ENCODE peak calls at places on chromosomes 3 and 15, in six cellular contexts. D, B, F, V, K and O are unnamed samples. For H3K36me3, the result is how much of the 10 kb centered on the place peaks cover.

GRCh38 chr15:62853114-62853832 is 189.3 kb upstream of the TPM1 start:
- DNase-seq in D (no peak), B (no peak), F (no peak), V (no peak), K (no peak), O (no peak)

GRCh38 chr15:101048191-101049011 is 129.2 kb downstream of the LRRK1 start:
- DNase-seq in D (no peak), B (peak), F (no peak), V (no peak), K (no peak), O (no peak)

GRCh38 chr3:113054552-113054951 is 63.8 kb downstream of the GTPBP8 start:
- DNase-seq in D (no peak), B (no peak), F (no peak), V (peak), K (no peak), O (no peak)

GRCh38 chr3:29240248-29240647 is 40.6 kb upstream of the RBMS3 start:
- DNase-seq in D (no peak), B (no peak), F (no peak), V (peak), K (no peak), O (no peak)

GRCh38 chr15:83276661-83277060 is 7.8 kb downstream of the BNC1 start:
- DNase-seq in D (no peak), B (no peak), F (no peak), V (no peak), K (no peak), O (no peak)

GRCh38 chr3:99753268-99753975 is 64.2 kb upstream of the CMSS1 start:
- DNase-seq in D (no peak), B (no peak), F (peak), V (peak), K (no peak), O (peak)

GRCh38 chr15:98983333-98983732 is 24.3 kb downstream of the PGPEP1L start:
- DNase-seq in D (no peak), B (peak), F (no peak), V (peak), K (peak), O (no peak)

GRCh38 chr3:97720417-97720816 is 44.1 kb upstream of the ARL6 start:
- DNase-seq in D (no peak), B (no peak), F (no peak), V (no peak), K (no peak), O (no peak)

GRCh38 chr3:45135959-45136358 is 10.2 kb downstream of the CDCP1 start:
- DNase-seq in D (no peak), B (no peak), F (no peak), V (peak), K (no peak), O (no peak)

GRCh38 chr3:156148345-156148945 is 28.1 kb downstream of the KCNAB1 start:
- DNase-seq in D (no peak), B (no peak), F (no peak), V (no peak), K (no peak), O (no peak)

GRCh38 chr3:9955067-9955502 is 2.9 kb upstream of the PRRT3 start:
- DNase-seq in D (no peak), B (no peak), F (no peak), V (peak), K (no peak), O (no peak)

GRCh38 chr15:49215768-49216739 is 46.0 kb downstream of the GALK2 start:
- DNase-seq in D (no peak), B (no peak), F (no peak), V (no peak), K (no peak), O (peak)

GRCh38 chr3:197555281-197556261 is at the start of gene BDH1:
- DNase-seq in D (no peak), B (no peak), F (peak), V (no peak), K (peak), O (peak)

GRCh38 chr3:108334698-108335097 is 38.4 kb downstream of the HHLA2 start:
- DNase-seq in D (no peak), B (no peak), F (no peak), V (peak), K (no peak), O (no peak)

GRCh38 chr3:66035763-66036477 is 2.8 kb downstream of the MAGI1 start:
- DNase-seq in D (no peak), B (no peak), F (peak), V (no peak), K (no peak), O (peak)

GRCh38 chr3:150890320-150890719 is 14.9 kb downstream of the MINDY4B start:
- DNase-seq in D (no peak), B (no peak), F (no peak), V (peak), K (no peak), O (no peak)

GRCh38 chr15:90001683-90002427 is 731 bp downstream of the ZNF710 start:
- DNase-seq in D (no peak), B (peak), F (peak), V (peak), K (no peak), O (peak)

GRCh38 chr3:32282578-32282977 is 44.1 kb downstream of the CMTM8 start:
- DNase-seq in D (no peak), B (no peak), F (no peak), V (no peak), K (no peak), O (no peak)

GRCh38 chr3:101177577-101177976 is 142.8 kb downstream of the IMPG2 start:
- DNase-seq in D (no peak), B (no peak), F (no peak), V (no peak), K (no peak), O (no peak)

GRCh38 chr3:148962513-148962912 is 28.8 kb upstream of the GYG1 start:
- DNase-seq in D (no peak), B (no peak), F (peak), V (peak), K (no peak), O (peak)

GRCh38 chr3:2929574-2929973 is 180.6 kb downstream of the IL5RA start:
- DNase-seq in D (no peak), B (no peak), F (no peak), V (no peak), K (no peak), O (no peak)

GRCh38 chr3:55185380-55185779 is 257.5 kb upstream of the LRTM1 start:
- DNase-seq in D (no peak), B (no peak), F (no peak), V (peak), K (no peak), O (no peak)

GRCh38 chr15:85045615-85046014 is 64.0 kb downstream of the PDE8A start:
- DNase-seq in D (no peak), B (no peak), F (no peak), V (no peak), K (no peak), O (no peak)

GRCh38 chr15:85047271-85047948 is 65.8 kb downstream of the PDE8A start:
- DNase-seq in D (no peak), B (peak), F (peak), V (peak), K (no peak), O (no peak)

GRCh38 chr15:85048430-85048829 is 66.8 kb downstream of the PDE8A start:
- DNase-seq in D (no peak), B (no peak), F (no peak), V (peak), K (no peak), O (no peak)

GRCh38 chr15:85044251-85044853 is 62.7 kb downstream of the PDE8A start:
- DNase-seq in D (no peak), B (no peak), F (peak), V (peak), K (no peak), O (peak)

DNA sequence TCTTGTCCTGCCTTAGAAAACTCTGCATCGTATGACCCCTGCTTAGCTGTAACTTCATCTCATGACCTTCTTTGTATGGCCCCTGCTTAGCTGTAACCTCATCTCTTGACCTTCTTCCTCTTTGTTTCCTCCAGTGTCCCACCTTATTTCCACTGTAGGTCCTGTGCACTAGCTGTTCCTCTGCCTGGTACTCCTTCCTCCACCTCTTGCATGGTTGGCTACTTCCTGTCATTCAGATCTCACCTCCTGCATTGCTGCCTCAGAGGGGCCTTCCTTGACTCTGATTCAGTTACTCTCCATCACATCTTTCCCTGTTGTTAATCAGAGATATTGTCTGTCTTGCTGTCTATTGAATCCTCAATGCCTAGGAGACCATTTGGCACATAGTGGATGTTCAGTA is 63.2 kb downstream of the PDE8A start:
- DNase-seq in D (no peak), B (no peak), F (no peak), V (no peak), K (no peak), O (no peak)
- H3K4me3 ChIP-seq in D (no peak), B (no peak), F (no peak), V (no peak), K (no peak), O (no peak)

GRCh38 chr15:78997981-78998499 is 53.2 kb upstream of the CTSH start:
- DNase-seq in D (no peak), B (no peak), F (no peak), V (no peak), K (no peak), O (no peak)
- H3K27ac ChIP-seq in D (peak), B (no peak), F (no peak), V (no peak), K (no peak), O (no peak)

GRCh38 chr15:65516997-65517865 is at the start of gene DPP8:
- DNase-seq in D (peak), B (peak), F (peak), V (peak), K (peak), O (peak)

GRCh38 chr15:65517866-65518207 is 348 bp upstream of the DPP8 start:
- DNase-seq in D (no peak), B (no peak), F (no peak), V (no peak), K (no peak), O (no peak)

GRCh38 chr15:65512189-65512588 is 5.3 kb downstream of the DPP8 start:
- DNase-seq in D (no peak), B (no peak), F (no peak), V (no peak), K (no peak), O (no peak)

GRCh38 chr15:65509321-65509720 is 8.2 kb downstream of the DPP8 start:
- DNase-seq in D (no peak), B (no peak), F (no peak), V (no peak), K (no peak), O (no peak)

DNA sequence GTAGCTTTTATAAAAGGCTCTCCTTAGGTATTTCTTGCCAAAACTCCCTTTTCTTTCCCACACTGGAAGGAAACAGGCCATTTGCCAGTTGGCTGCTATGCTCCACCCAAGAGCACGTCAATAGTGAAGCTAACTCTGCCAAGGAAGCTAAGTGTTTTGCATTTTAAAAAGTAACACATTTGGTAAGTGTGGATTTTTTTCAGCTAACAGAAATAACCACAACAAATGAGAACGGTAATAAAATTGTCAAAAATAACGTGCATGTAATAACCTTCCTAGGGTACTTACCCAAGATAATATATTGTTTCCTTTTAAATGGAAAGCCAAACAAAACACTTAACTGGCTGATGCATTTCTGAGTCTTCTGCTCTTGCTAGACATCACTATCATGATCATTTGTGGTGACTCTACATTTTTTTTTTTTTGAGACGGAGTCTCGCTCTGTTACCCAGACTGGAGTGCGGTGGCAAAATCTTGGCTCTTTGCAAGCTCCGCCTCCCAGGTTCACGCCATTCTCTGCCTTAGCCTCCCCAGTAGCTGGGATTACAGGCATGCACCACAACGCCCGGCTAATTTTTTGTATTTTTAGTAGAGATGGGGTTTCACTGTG is 4.6 kb downstream of the DPP8 start:
- DNase-seq in D (no peak), B (peak), F (no peak), V (no peak), K (no peak), O (no peak)
- H3K36me3 ChIP-seq in D (under half), B (under half), F (under half), V (under half), K (under half), O (under half)

GRCh38 chr3:115659253-115659652 is 35.9 kb downstream of the GAP43 start:
- DNase-seq in D (no peak), B (no peak), F (no peak), V (no peak), K (no peak), O (no peak)
- H3K4me3 ChIP-seq in D (peak), B (peak), F (peak), V (no peak), K (peak), O (no peak)

GRCh38 chr3:177193706-177194268 is 3.5 kb downstream of the TBL1XR1 start:
- DNase-seq in D (no peak), B (no peak), F (no peak), V (no peak), K (no peak), O (no peak)
- H3K27ac ChIP-seq in D (peak), B (peak), F (peak), V (no peak), K (no peak), O (no peak)